ENCODE peak calls at places on chromosomes 11 and 22, in five cellular contexts. Q, X, V, E and Z are unnamed samples. For H3K4me1, the result is how much of the 10 kb centered on the place peaks cover.

GRCh38 chr22:33465554-33465953 is 407.4 kb upstream of the SYN3 start:
- DNase-seq in Q (no peak), X (no peak), V (peak), E (no peak), Z (no peak)

GRCh38 chr22:45284705-45285305 is at the start of gene UPK3A:
- DNase-seq in Q (peak), X (peak), V (peak), E (peak), Z (peak)

GRCh38 chr11:102850973-102851745 is 7.8 kb upstream of the MMP3 start:
- DNase-seq in Q (no peak), X (no peak), V (no peak), E (no peak), Z (no peak)

GRCh38 chr11:74683279-74683871 is 47.9 kb downstream of the CHRDL2 start:
- DNase-seq in Q (no peak), X (no peak), V (no peak), E (peak), Z (no peak)

GRCh38 chr11:65555693-65556231 is 2.4 kb downstream of the LTBP3 start:
- DNase-seq in Q (no peak), X (peak), V (peak), E (peak), Z (no peak)

GRCh38 chr22:32579533-32580220 is 105.1 kb downstream of the FBXO7 start:
- DNase-seq in Q (no peak), X (no peak), V (no peak), E (peak), Z (no peak)

GRCh38 chr22:25193548-25193947 is 6.1 kb upstream of the CRYBB3 start:
- DNase-seq in Q (no peak), X (no peak), V (no peak), E (no peak), Z (no peak)

GRCh38 chr11:120662071-120662611 is 150.6 kb downstream of the GRIK4 start:
- DNase-seq in Q (no peak), X (no peak), V (no peak), E (no peak), Z (no peak)

GRCh38 chr11:67247946-67248550 is 18.2 kb upstream of the GRK2 start:
- DNase-seq in Q (no peak), X (no peak), V (no peak), E (no peak), Z (no peak)

GRCh38 chr11:102666331-102666957 is 39.1 kb downstream of the MMP27 start:
- DNase-seq in Q (no peak), X (peak), V (no peak), E (no peak), Z (no peak)

GRCh38 chr11:83610996-83611395 is 324.8 kb upstream of the CCDC90B start:
- DNase-seq in Q (no peak), X (no peak), V (no peak), E (no peak), Z (no peak)

GRCh38 chr11:134971381-134971780 is 559.3 kb upstream of the B3GAT1 start:
- DNase-seq in Q (no peak), X (no peak), V (no peak), E (no peak), Z (no peak)

GRCh38 chr11:66543263-66544107 is 2.4 kb downstream of the ZDHHC24 start:
- DNase-seq in Q (no peak), X (no peak), V (peak), E (peak), Z (peak)

GRCh38 chr11:116043857-116044256 is 539.6 kb upstream of the CADM1 start:
- DNase-seq in Q (no peak), X (no peak), V (no peak), E (no peak), Z (no peak)

GRCh38 chr11:34630544-34630943 is 9.7 kb downstream of the EHF start:
- DNase-seq in Q (no peak), X (no peak), V (no peak), E (peak), Z (no peak)

GRCh38 chr11:66190776-66191175 is 77.7 kb upstream of the RAB1B start:
- DNase-seq in Q (no peak), X (no peak), V (no peak), E (no peak), Z (no peak)

GRCh38 chr11:100895449-100895848 is 208.4 kb downstream of the ARHGAP42 start:
- DNase-seq in Q (no peak), X (no peak), V (no peak), E (no peak), Z (no peak)

GRCh38 chr11:44572884-44573283 is 7.4 kb downstream of the CD82 start:
- DNase-seq in Q (peak), X (no peak), V (no peak), E (no peak), Z (no peak)

GRCh38 chr22:35155403-35156025 is 89.6 kb downstream of the ISX start:
- DNase-seq in Q (no peak), X (no peak), V (no peak), E (no peak), Z (no peak)

GRCh38 chr11:120959189-120959588 is 64.7 kb upstream of the TBCEL start:
- DNase-seq in Q (no peak), X (no peak), V (no peak), E (no peak), Z (no peak)

GRCh38 chr11:73528013-73528412 is 69.9 kb downstream of the FAM168A start:
- DNase-seq in Q (no peak), X (no peak), V (no peak), E (no peak), Z (no peak)
- H3K4me3 ChIP-seq in Q (no peak), X (no peak), V (no peak), E (peak), Z (no peak)

GRCh38 chr11:46369458-46370152 is 11.9 kb upstream of the MDK start:
- DNase-seq in Q (no peak), X (peak), V (no peak), E (peak), Z (peak)

GRCh38 chr11:46366260-46366659 is 15.2 kb upstream of the MDK start:
- DNase-seq in Q (no peak), X (no peak), V (no peak), E (peak), Z (no peak)

GRCh38 chr11:46366661-46367161 is 14.8 kb upstream of the MDK start:
- DNase-seq in Q (no peak), X (no peak), V (no peak), E (peak), Z (no peak)

GRCh38 chr11:46367244-46367915 is 14.1 kb upstream of the MDK start:
- DNase-seq in Q (peak), X (no peak), V (peak), E (peak), Z (peak)

DNA sequence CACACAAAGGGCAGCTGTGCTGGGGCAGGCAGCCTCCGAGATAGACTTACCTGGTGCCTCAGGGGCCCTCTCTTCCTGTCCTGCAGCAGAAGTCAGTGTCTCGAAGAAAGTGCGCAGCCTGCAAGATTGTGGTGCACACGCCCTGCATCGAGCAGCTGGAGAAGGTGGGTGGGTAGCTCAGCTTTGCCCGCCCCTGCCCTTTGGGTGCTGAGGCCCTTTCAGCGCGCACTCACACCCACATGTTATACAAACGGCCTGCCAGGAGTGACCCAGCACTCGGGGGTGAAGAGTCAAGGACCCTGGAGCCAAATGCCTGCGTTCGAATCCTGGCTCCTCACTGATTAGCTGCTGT is 13.6 kb upstream of the MDK start:
- DNase-seq in Q (no peak), X (no peak), V (no peak), E (no peak), Z (no peak)
- TF ChIP-seq CTCF in Q (no peak), X (peak), V (no peak), E (no peak), Z (no peak)

GRCh38 chr11:3942956-3943497 is 87.6 kb downstream of the STIM1 start:
- DNase-seq in Q (no peak), X (no peak), V (no peak), E (no peak), Z (no peak)

GRCh38 chr11:3939651-3940190 is 84.3 kb downstream of the STIM1 start:
- DNase-seq in Q (no peak), X (no peak), V (no peak), E (no peak), Z (no peak)

GRCh38 chr11:3936517-3936916 is 81.1 kb downstream of the STIM1 start:
- DNase-seq in Q (no peak), X (no peak), V (no peak), E (no peak), Z (no peak)

GRCh38 chr11:3942160-3942955 is 86.9 kb downstream of the STIM1 start:
- DNase-seq in Q (no peak), X (no peak), V (no peak), E (no peak), Z (no peak)

DNA sequence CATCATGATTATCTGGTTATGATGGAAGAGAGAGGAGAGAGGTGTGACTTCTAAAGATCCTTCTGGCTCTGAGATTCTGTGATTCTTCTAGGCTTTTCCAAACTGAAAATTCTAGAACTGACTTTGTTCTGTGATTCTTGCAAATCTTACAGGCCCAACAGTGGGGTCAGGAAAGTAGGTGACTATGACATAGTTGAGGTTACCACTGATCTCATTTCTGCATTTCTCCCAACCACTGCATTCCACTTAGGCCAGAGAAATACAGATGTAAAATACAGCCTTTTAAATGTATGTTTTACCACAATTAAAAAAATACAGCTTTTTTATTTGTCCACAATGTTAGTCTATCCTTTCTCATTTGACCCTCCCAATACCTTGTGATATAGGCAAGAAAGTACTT is 83.7 kb downstream of the STIM1 start:
- DNase-seq in Q (no peak), X (no peak), V (no peak), E (no peak), Z (no peak)
- H3K4me1 ChIP-seq in Q (under half), X (under half), V (under half), E (under half), Z (under half)

DNA sequence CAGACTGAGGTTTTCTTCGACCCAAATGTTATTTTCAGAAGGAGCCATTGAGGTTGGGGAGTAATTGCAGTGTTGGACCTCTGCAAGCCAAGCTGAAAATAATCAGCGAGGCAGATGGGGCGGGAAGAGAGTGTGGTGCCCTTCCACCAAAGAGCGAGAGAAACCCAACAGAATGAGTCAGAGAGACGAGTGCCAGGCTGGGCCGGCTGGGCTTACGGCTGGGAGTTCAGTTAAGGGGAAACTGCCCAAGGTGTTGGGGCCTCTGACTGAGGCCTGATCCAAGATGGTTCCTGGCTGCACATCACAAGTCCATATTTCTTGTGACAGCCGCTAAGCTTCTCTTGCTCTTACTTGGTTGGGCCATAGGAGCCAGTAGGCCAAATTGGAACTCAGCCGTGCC is 30.4 kb upstream of the CREB3L1 start:
- DNase-seq in Q (no peak), X (no peak), V (no peak), E (no peak), Z (no peak)
- H3K4me3 ChIP-seq in Q (no peak), X (no peak), V (no peak), E (no peak), Z (no peak)

DNA sequence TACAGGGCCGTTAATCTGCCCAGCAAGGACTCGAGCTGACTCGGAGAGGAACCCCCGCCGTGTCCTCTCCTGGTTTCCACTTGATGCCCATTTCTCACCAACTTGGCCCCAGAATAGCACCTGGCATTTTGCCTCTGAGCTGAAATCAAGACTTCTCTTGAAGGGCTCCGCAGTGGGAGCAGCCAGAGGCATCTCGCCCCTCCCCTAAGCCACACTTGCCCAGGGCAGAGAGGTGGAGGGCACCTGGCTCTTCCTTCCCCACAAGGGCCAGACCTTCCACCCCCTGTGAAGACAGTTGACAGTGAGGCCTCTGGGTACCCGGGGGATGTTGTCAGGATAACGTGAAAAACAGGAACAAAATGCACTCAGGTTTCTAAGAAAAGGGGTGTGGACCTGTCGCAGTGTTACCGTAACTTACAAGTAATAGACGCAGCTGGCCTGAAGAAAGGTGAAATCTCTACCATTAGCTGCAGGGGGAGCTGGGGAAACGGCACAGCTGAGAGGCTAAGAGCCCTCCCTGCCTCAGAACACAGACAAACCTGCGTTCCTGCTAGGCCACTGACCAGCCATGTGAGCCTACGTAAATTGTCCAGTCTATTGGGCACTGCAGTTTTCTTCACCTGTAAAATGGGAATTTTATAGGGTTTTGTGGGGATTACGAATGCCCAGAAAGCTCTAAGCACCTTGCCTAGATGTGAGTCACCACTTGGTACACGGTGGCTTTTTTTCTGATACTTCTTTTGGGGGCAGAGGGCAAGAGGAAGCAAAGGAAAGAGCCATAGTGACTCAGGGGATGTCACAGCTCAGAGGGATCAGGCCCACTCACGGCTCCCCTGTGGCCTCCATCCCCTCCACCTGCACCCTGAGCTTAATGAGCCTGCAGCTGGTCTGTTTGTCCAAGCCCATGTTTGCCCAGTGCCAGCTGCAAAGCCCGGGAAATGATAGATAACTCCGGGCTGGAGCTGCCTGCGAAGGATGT is 18.6 kb upstream of the CABP7 start:
- DNase-seq in Q (peak), X (peak), V (no peak), E (no peak), Z (no peak)
- TF ChIP-seq CTCF in Q (no peak), X (no peak), V (no peak), E (no peak), Z (no peak)

DNA sequence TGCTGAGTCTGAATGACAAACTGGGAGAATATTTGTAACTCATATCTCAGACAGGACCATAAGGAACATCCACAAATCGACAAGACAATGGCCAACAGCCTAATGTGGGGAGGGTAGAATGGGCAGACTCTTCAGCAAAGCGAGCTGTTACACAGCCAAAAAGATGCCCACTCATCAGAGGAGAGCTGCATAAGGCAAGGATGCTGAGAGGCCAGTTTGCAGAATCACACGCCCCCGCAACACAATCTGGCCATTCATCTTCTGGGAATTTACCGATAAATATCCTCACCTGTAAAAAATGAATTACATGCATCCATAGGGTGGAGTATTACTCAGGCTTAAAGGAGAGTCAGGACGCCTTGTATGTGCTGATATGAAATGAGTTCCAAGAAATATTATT is 57.5 kb upstream of the SLC22A12 start:
- DNase-seq in Q (no peak), X (no peak), V (no peak), E (peak), Z (no peak)
- H3K4me1 ChIP-seq in Q (under half), X (under half), V (under half), E (under half), Z (under half)

GRCh38 chr11:64230985-64231365 is 627 bp downstream of the DNAJC4 start:
- DNase-seq in Q (no peak), X (no peak), V (no peak), E (no peak), Z (no peak)

GRCh38 chr11:64227405-64227956 is 1.4 kb downstream of the NUDT22 start:
- DNase-seq in Q (no peak), X (no peak), V (no peak), E (no peak), Z (no peak)

GRCh38 chr11:64229959-64230208 is 464 bp upstream of the DNAJC4 start:
- DNase-seq in Q (no peak), X (no peak), V (no peak), E (no peak), Z (no peak)

GRCh38 chr11:64230209-64230984 is at the start of gene DNAJC4:
- DNase-seq in Q (peak), X (peak), V (peak), E (peak), Z (peak)

DNA sequence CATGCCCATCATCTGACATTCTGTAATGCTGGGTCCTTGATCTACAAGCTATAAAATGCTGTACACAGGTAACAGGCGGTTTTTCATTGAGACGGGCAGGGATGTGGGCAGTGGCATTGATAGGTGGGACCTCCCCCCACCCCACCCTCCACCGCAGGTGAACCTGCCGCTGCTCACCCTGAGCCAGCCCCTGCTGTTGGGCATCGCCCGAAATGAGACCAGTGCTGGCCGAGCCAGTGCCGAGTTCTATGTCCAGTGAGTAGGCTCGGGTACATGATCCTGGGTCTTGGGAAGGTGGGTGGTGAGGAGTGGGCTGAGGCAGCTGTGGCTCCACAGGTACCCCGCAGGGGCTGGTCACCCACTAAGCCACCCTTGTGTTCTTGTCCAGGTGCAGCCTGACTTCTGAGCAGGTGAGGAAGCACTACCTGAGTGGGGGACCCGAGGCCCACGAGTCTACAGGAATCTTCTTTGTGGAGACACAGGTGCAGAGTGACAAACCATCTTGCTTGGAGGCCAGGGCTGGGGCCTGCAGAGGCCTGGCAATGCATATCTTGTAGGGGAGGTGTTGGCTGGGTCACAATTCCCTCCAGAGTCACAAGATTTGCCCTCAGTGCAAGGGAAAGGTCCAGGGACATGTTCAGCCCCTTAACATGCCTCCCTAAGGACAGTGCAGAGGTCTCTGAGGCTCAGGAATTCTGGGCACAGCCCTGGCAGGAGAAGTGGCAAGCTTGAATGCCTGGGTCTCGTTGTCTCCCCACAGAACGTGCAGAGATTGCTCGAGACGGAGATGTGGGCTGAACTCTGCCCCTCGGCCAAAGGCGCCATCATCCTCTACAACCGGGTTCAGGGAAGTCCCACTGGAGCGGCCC is 1.0 kb upstream of the DNAJC4 start:
- DNase-seq in Q (no peak), X (no peak), V (no peak), E (peak), Z (no peak)
- H3K4me3 ChIP-seq in Q (no peak), X (no peak), V (peak), E (peak), Z (peak)

GRCh38 chr11:104096900-104097299 is 60.5 kb downstream of the DDI1 start:
- DNase-seq in Q (no peak), X (no peak), V (no peak), E (no peak), Z (no peak)

GRCh38 chr11:104098132-104098531 is 61.7 kb downstream of the DDI1 start:
- DNase-seq in Q (no peak), X (no peak), V (no peak), E (no peak), Z (no peak)

GRCh38 chr11:104093426-104094280 is 57.2 kb downstream of the DDI1 start:
- DNase-seq in Q (no peak), X (no peak), V (no peak), E (no peak), Z (no peak)

GRCh38 chr11:104094576-104094975 is 58.1 kb downstream of the DDI1 start:
- DNase-seq in Q (no peak), X (no peak), V (no peak), E (no peak), Z (no peak)

DNA sequence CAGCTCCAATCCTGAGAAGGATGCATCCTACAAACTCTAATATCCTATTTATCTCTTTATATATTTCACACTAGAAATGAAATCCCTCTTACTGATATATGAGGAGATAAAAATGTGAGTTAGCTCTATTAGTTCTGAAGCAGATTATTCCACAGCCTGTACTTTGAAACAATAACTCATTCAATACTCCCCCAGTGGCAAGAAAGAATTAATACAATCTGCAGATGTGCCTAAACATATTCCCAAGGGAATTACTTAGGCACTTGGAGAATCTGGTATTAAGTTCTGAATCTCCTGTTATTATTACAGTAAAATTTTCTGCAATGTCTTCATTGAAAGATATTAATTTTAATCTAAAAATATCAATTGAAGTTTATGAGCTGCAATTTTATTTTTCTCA is 59.4 kb downstream of the DDI1 start:
- DNase-seq in Q (no peak), X (no peak), V (no peak), E (no peak), Z (no peak)
- TF ChIP-seq CTCF in Q (no peak), X (no peak), V (no peak), E (no peak), Z (no peak)